ENCODE peak calls at places on chromosomes 16 and 17, in five cellular contexts. U, M, Y, C and A are unnamed samples.

GRCh38 chr16:2156025-2156848 is 655 bp downstream of the TRAF7 start:
- DNase-seq in U (no peak), C (peak; percentile 39), Y (peak; percentile 39), M (no peak), A (peak; percentile 76)

GRCh38 chr17:45018514-45019176 is 32.8 kb downstream of the DCAKD start:
- DNase-seq in C (peak; percentile 50), Y (no peak), M (no peak), U (no peak), A (peak; percentile 11)

GRCh38 chr17:6555331-6556120 is 829 bp downstream of the PITPNM3 start:
- DNase-seq in Y (no peak), M (no peak), U (no peak), C (no peak), A (peak; percentile 39)

GRCh38 chr17:18985475-18985874 is 19.1 kb downstream of the FAM83G start:
- DNase-seq in M (no peak), U (no peak), C (no peak), Y (no peak), A (no peak)

GRCh38 chr16:85573696-85574641 is 39.2 kb upstream of the GSE1 start:
- DNase-seq in M (no peak), C (peak; percentile 77), U (no peak), Y (no peak), A (peak; percentile 78)

GRCh38 chr16:69779724-69780123 is 17.6 kb downstream of the WWP2 start:
- DNase-seq in U (no peak), C (no peak), M (no peak), Y (no peak), A (no peak)

GRCh38 chr17:67821871-67822367 is 3.4 kb upstream of the BPTF start:
- DNase-seq in M (no peak), U (no peak), C (no peak), Y (no peak), A (no peak)

GRCh38 chr16:88936008-88936912 is 40.7 kb downstream of the CBFA2T3 start:
- DNase-seq in Y (peak; percentile 34), M (peak; percentile 37), U (no peak), C (no peak), A (no peak)

GRCh38 chr17:15494821-15495220 is 27.4 kb upstream of the CDRT4 start:
- DNase-seq in U (no peak), C (no peak), Y (no peak), M (no peak), A (no peak)

GRCh38 chr17:39218906-39219305 is 6.8 kb downstream of the STAC2 start:
- DNase-seq in Y (no peak), M (no peak), C (no peak), U (no peak), A (no peak)

GRCh38 chr17:7886227-7887037 is 2.2 kb upstream of the CHD3 start:
- DNase-seq in Y (no peak), C (peak; percentile 21), U (no peak), M (peak; percentile 69), A (peak; percentile 7)

GRCh38 chr16:68902376-68903345 is 59.3 kb downstream of the TANGO6 start:
- DNase-seq in U (no peak), M (peak; percentile 58), Y (peak; percentile 63), C (peak; percentile 48), A (peak; percentile 63)

GRCh38 chr16:4266372-4266771 is 6.5 kb downstream of the TFAP4 start:
- DNase-seq in M (peak; percentile 61), U (no peak), Y (peak; percentile 40), C (peak; percentile 84), A (no peak)

GRCh38 chr17:64423881-64424280 is 25.0 kb upstream of the MILR1 start:
- DNase-seq in Y (no peak), C (no peak), M (no peak), U (no peak), A (no peak)

GRCh38 chr17:4326112-4326511 is 40.4 kb downstream of the UBE2G1 start:
- DNase-seq in Y (no peak), U (no peak), C (no peak), M (no peak), A (no peak)

GRCh38 chr17:38896373-38896954 is 26.6 kb downstream of the LASP1 start:
- DNase-seq in Y (no peak), M (no peak), C (no peak), U (no peak), A (peak; percentile 22)

GRCh38 chr16:79598341-79599181 is 2.0 kb downstream of the MAF start:
- DNase-seq in M (peak; percentile 31), C (no peak), U (no peak), Y (no peak), A (no peak)

GRCh38 chr16:1863681-1864460 is 8.1 kb downstream of the MEIOB start:
- DNase-seq in U (no peak), Y (no peak), C (no peak), M (no peak), A (peak; percentile 44)

GRCh38 chr17:27521281-27522027 is 65.2 kb downstream of the KSR1 start:
- DNase-seq in M (no peak), U (no peak), C (no peak), Y (peak; percentile 29), A (no peak)

GRCh38 chr17:62681939-62682381 is 54.5 kb downstream of the MRC2 start:
- DNase-seq in M (no peak), Y (no peak), C (no peak), U (no peak), A (no peak)

GRCh38 chr17:83196088-83196765 is 116.8 kb downstream of the METRNL start:
- DNase-seq in U (no peak), C (no peak), Y (no peak), M (no peak), A (peak; percentile 30)

GRCh38 chr16:31071861-31072260 is 2.2 kb downstream of the ZNF668 start:
- DNase-seq in M (no peak), Y (no peak), U (no peak), C (peak; percentile 35), A (peak; percentile 94)

GRCh38 chr17:74830861-74831260 is 28.8 kb downstream of the GRIN2C start:
- DNase-seq in M (no peak), U (no peak), C (no peak), Y (no peak), A (no peak)

GRCh38 chr16:79752421-79752820 is 151.9 kb upstream of the MAF start:
- DNase-seq in Y (no peak), C (no peak), M (no peak), U (no peak), A (no peak)

GRCh38 chr16:19008770-19009169 is 25.0 kb downstream of the TMC7 start:
- DNase-seq in M (no peak), C (no peak), Y (peak; percentile 49), U (no peak), A (peak; percentile 72)

GRCh38 chr16:11498683-11499082 is 88.0 kb downstream of the LITAF start:
- DNase-seq in Y (no peak), C (no peak), U (no peak), M (no peak), A (no peak)

GRCh38 chr16:11499295-11500089 is 87.2 kb downstream of the LITAF start:
- DNase-seq in U (no peak), Y (no peak), M (peak; percentile 43), C (no peak), A (no peak)

GRCh38 chr16:11501583-11502138 is 85.1 kb downstream of the LITAF start:
- DNase-seq in M (no peak), U (no peak), Y (no peak), C (no peak), A (no peak)

GRCh38 chr16:11502239-11502638 is 84.5 kb downstream of the LITAF start:
- DNase-seq in C (no peak), U (no peak), Y (no peak), M (no peak), A (no peak)

DNA sequence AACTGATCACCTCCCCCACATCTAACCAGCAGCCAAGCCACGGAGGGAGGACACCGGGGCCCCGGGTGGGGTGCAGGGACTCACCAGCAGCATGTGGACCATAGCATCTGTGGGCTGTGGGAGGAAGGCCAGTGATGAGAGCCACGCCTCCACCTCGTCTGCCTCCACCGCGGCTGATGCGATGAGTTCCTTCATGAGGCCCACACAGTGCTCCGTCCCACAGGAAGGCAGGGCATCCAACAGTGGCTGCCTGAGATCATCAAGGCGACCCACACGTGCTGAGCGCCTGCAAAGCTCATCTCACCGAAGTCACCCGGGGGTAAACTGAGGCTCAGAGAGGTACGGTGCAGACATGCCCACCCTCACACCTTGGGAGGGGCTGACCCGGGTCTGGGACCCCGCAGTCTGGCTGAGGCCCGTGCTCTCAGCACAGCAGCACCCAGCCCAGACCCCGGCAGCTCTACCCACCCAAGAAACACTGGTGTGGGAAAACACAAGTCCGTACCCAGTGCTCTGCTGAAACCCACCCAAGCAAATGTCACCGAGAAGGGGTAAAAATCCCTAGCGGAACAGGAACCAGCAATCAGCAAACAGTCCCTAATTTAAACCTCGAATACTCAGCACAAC is 85.9 kb downstream of the LITAF start:
- DNase-seq in M (no peak), C (no peak), Y (no peak), U (no peak), A (no peak)
- H3K27ac ChIP-seq in M (no peak overlapping the region), C (no peak overlapping the region), Y (no peak overlapping the region), U (no peak overlapping the region), A (no peak overlapping the region)

DNA sequence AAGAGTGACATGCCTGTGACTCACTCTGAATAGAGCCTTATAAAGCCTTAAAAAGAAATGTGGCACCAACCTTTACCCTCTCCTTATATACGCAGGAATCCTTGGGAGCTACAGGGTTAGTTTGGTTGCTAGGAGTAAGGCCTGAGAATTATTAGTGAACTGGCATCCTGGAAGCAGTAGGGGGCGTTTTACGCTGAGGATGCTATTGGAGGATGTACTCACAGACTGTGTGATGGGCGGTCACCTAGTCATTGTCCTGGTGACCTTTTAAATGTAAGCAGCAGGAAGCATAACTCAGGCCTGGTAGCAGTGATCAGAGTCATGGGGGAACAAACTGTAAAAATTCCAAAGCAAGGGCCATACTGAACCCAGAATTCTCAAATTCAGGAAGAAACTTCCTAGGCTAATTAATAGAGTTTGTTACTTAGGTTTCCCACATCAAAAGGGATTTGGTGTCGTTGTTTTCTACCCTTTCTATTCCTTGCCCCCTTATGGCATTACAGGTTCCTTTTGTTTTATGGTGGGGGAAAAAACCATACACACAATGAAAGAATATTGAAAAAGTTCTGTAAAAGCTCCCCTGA is 153.8 kb downstream of the SNX11 start:
- DNase-seq in M (peak; percentile 74), C (peak; percentile 68), U (no peak), Y (peak; percentile 54), A (peak; percentile 11)
- TF ChIP-seq BHLHE40 in M (no peak), C (no peak), U (no peak), Y (no peak), A (no peak)

DNA sequence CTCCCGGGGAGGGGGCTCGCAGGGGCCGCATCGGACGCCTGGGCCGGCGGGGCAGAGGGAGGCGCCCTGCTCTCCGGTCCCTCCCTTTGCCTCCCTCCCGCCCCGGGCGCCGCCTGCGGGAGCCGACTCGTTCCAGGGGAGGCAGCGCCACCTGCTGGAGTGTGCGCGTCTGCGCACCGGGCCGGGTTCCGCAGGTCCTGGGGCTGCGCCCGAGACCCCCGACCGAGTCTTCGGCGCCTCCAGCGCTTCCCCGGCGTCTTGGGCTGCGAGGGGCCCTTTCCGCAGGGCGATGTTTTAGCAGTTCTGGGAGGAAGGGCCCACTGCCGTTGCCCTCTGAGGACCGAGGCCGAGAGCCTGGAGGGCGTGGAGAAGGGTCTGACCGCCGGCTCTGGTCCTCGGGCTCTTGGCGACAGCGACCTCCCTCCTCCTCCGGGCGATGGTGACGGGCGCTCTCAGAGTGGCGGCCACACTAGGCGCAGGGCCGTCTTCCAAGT is 106.3 kb downstream of the SEC14L1 start:
- DNase-seq in U (no peak), C (peak; percentile 89), Y (peak; percentile 67), M (peak; percentile 82), A (peak; percentile 59)
- H3K27ac ChIP-seq in U (peak overlapping the region; percentile 44), C (no peak overlapping the region), Y (no peak overlapping the region), M (peak overlapping the region; percentile 81), A (peak overlapping the region; percentile 50)

DNA sequence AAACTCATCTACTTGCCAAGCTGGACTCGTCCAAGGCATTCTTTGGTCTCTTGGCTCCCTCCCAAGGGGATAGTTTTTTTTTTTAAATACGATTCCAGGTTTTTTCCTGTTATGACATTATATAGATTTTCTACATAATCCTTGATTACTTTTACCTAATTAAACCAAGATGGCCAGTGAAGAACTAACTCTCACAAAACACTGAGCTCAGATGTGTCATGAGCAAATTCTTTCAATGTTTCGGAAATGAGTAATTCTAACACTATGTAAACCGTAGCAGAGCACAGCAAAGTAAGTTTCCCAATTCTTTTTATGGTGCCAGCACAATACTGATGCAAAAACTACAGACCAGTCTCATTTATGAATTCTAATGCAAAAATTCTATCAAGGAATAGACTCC is 1.8 kb downstream of the ZNF23 start:
- DNase-seq in U (no peak), Y (no peak), M (no peak), C (no peak), A (peak; percentile 88)
- TF ChIP-seq BHLHE40 in U (no peak), Y (no peak), M (no peak), C (no peak), A (no peak)